ENCODE peak calls at places on chromosome 18, in five cellular contexts. C, Z, V, X and O are unnamed samples.

GRCh38 chr18:2480536-2480935 is 90.8 kb downstream of the METTL4 start:
- DNase-seq in Z (no peak), X (no peak), C (no peak), V (peak; percentile 29), O (no peak)

GRCh38 chr18:41744664-41745063 is 210.4 kb upstream of the PIK3C3 start:
- DNase-seq in Z (no peak), X (no peak), C (no peak), V (no peak), O (no peak)

GRCh38 chr18:58284699-58285490 is 240.9 kb downstream of the NEDD4L start:
- DNase-seq in X (no peak), V (no peak), C (no peak), Z (no peak), O (no peak)

GRCh38 chr18:23300211-23300887 is 152.7 kb upstream of the RIOK3 start:
- DNase-seq in C (no peak), V (peak; percentile 91), X (no peak), Z (no peak), O (no peak)

GRCh38 chr18:30358545-30358944 is 684.0 kb downstream of the DSC3 start:
- DNase-seq in Z (no peak), X (no peak), V (no peak), C (no peak), O (no peak)

GRCh38 chr18:5967666-5968065 is 72.3 kb upstream of the TMEM200C start:
- DNase-seq in C (no peak), X (no peak), V (no peak), Z (no peak), O (no peak)

GRCh38 chr18:76709659-76710645 is 112.4 kb upstream of the ZNF236 start:
- DNase-seq in V (peak; percentile 76), Z (peak; percentile 82), X (peak; percentile 47), C (peak; percentile 74), O (no peak)

GRCh38 chr18:6249110-6249680 is 165.5 kb downstream of the L3MBTL4 start:
- DNase-seq in X (no peak), C (no peak), Z (no peak), V (no peak), O (no peak)

GRCh38 chr18:57113783-57114465 is 33.0 kb upstream of the BOD1L2 start:
- DNase-seq in V (no peak), Z (no peak), X (no peak), C (no peak), O (no peak)

GRCh38 chr18:13180614-13181375 is 37.8 kb upstream of the LDLRAD4 start:
- DNase-seq in X (no peak), Z (no peak), C (no peak), V (no peak), O (no peak)

GRCh38 chr18:48342125-48342524 is 67.1 kb downstream of the ZBTB7C start:
- DNase-seq in X (no peak), V (no peak), C (no peak), Z (no peak), O (no peak)

GRCh38 chr18:1104265-1104792 is 199.7 kb downstream of the ADCYAP1 start:
- DNase-seq in X (peak; percentile 9), Z (no peak), V (peak; percentile 44), C (no peak), O (no peak)

GRCh38 chr18:12032786-12033642 is 51.7 kb downstream of the IMPA2 start:
- DNase-seq in V (peak; percentile 81), Z (no peak), X (no peak), C (no peak), O (peak; percentile 40)

GRCh38 chr18:48002933-48003365 is 72.5 kb upstream of the SMAD2 start:
- DNase-seq in Z (no peak), X (peak; percentile 16), V (peak; percentile 23), C (peak; percentile 28), O (peak; percentile 44)

GRCh38 chr18:14189858-14190257 is 57.6 kb upstream of the ZNF519 start:
- DNase-seq in V (peak; percentile 8), C (no peak), X (peak; percentile 79), Z (no peak), O (peak; percentile 35)

GRCh38 chr18:1049173-1049572 is 144.5 kb downstream of the ADCYAP1 start:
- DNase-seq in V (no peak), X (no peak), C (no peak), Z (no peak), O (no peak)

GRCh38 chr18:57437782-57438668 is 2.9 kb downstream of the ONECUT2 start:
- DNase-seq in Z (peak; percentile 87), X (peak; percentile 37), V (no peak), C (no peak), O (peak; percentile 10)

GRCh38 chr18:63808125-63808524 is 32.9 kb downstream of the SERPINB7 start:
- DNase-seq in X (no peak), V (no peak), C (no peak), Z (no peak), O (no peak)

GRCh38 chr18:48914581-48915251 is 36.0 kb downstream of the SMAD7 start:
- DNase-seq in C (no peak), X (no peak), Z (peak; percentile 74), V (no peak), O (no peak)

GRCh38 chr18:76972838-76973237 is 150.5 kb downstream of the ZNF236 start:
- DNase-seq in C (no peak), Z (no peak), X (no peak), V (no peak), O (no peak)

GRCh38 chr18:55420977-55421611 is 166.9 kb downstream of the TCF4 start:
- DNase-seq in V (no peak), C (no peak), X (no peak), Z (no peak), O (no peak)
- H3K4me3 ChIP-seq in V (peak overlapping the region; percentile 52), C (peak overlapping the region; percentile 2), X (no peak overlapping the region), Z (no peak overlapping the region), O (no peak overlapping the region)

DNA sequence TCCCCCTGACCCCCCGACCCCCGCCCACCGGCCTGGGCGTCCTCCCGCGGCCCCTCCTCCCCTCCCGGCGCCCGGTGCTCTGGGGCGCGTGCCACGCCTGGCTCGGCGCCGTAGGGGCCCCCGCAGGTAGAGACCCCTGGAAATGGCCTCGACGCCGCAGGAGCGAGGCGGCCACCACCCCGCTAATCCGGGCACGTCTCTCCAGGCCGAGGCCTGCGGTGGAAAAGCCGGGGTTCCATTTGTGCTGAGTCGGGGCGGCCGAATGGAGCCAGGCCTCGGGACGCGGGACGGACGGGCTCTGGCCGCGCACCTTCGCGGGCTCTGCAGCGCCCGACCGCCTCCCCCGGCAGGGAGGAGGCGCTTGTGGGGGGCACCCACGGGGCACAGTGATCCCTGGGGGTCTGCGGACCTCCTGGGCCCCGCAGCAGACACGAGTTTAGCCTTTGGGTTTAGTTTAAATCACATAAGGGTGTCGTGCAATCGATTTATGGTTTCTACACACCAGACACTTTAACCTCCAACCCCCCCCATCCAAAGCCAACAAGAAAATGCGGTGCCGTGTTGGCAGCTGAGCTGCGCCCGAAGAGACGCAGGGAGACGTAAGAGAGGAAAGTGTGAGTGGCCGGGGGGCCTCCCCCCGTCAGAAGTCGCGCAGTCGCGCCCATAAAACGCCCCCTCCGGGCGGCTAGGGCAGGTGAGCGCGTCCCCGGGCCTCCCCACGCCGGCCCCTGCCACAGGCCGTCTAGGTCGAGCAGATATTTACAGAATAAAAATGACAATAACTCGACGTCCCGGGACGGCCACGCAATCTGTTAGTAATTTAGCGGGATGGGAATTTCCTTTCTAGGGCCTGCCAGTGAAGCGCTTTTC is 1.1 kb upstream of the NFATC1 start:
- DNase-seq in Z (no peak), V (peak; percentile 73), C (no peak), X (peak; percentile 16), O (no peak)
- TF ChIP-seq CTCF in Z (no peak), V (no peak), C (no peak), X (no peak), O (no peak)

DNA sequence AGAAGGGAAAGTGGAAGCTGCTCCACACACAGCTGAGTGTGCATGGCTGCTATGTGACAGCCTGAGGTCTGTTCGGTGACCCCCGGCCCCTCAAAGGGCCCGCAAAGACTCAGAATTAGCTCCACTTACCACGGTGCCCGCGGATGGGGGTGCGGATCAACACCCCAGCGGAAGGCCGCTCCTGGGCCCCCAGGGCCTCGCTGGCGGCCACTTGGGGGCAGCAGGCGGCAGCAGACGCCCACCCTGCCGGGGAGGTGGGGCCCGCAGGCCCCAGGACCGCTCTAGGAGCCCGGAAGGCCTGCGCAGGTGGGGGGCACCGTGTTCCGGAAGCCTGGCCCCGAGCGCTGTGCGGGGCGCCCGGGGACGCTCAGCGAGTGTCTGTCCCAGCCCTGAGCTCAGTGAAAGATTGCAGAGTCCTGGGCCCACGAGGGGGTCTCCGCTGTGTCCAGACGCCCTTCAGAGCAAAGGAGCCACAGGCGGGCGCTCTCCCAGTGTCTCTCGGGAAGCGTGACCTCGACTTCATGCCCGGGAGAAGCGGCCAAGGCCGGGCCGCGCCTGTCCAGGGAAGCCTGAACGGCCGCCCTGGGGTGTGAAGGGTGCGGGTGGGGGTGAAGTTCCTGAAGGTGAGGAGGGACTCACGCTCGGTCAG is 118.6 kb downstream of the VAPA start:
- DNase-seq in X (no peak), C (peak; percentile 15), Z (peak; percentile 23), V (no peak), O (no peak)
- H3K4me3 ChIP-seq in X (peak overlapping the region; percentile 31), C (peak overlapping the region; percentile 31), Z (no peak overlapping the region), V (no peak overlapping the region), O (no peak overlapping the region)

DNA sequence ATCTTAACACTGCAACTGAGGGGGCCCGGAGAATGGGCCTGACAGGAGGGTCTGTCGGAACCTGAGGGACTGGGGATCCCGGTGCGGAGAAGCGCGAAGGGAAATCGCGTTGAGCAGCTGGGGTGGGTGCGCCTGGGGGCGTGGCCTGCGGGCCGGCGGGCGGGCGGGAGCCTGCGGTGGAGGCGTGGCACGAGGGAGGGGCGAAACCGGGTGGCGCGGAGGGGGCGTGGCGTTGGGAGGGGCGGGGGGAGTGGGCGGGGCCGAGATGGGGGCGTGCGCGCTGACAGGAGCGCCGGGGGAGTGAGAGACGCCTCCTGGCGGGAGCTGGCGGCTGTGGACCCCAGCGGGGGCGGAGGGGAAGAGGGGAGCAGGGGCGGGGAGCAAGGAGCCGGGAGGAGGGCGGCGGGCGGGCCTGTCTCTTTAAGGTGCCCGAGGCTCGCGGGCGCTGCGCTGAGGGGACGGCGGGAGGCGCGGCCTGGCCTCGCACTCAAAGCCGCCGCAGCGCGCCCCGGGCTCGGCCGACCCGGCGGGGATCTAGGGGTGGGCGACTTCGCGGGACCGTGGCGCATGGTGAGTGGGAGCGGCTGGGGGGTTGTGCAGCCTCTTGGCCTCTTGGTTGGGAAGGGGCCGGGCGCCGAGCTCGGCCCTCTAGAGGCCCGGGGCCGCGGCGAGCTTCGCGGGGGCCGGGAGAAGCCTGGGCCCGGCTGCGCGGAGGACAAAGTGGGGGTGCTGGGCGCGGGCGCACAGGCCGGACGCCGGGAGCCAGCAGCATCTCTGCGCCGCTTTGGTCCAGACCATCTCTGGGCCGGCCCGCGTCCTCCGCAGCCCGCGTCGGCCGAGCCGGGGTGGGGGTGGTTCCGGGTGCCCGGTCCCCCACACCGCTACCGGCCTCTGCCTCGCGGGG is at the start of gene TWSG1:
- DNase-seq in Z (peak; percentile 98), X (peak; percentile 89), C (peak; percentile 93), V (peak; percentile 97), O (peak; percentile 74)
- TF ChIP-seq CTCF in Z (peak; percentile 21), X (peak; percentile 53), C (peak; percentile 70), V (peak; percentile 21), O (peak; percentile 52)